ENCODE peak calls at places on chromosome 13, in six cellular contexts. Q is PC-3, C is upper lobe of right lung, P is Calu3, R is mucosa of descending colon, F is thoracic aorta. M is an unnamed sample.

GRCh38 chr13:40682449-40683240 is 16.2 kb upstream of the FOXO1 start:
- DNase-seq in C (no peak), R (no peak), P (no peak), F (no peak), Q (peak), M (no peak)

GRCh38 chr13:80840313-80840976 is 499.5 kb upstream of the SPRY2 start:
- DNase-seq in Q (peak), C (no peak), F (no peak), P (no peak), R (no peak), M (no peak)

GRCh38 chr13:79090552-79091159 is 315.4 kb downstream of the RBM26 start:
- DNase-seq in R (no peak), C (no peak), Q (no peak), F (no peak), P (no peak), M (no peak)

GRCh38 chr13:44843403-44843802 is 145.9 kb downstream of the NUFIP1 start:
- DNase-seq in R (no peak), Q (no peak), P (no peak), C (no peak), F (no peak), M (no peak)

GRCh38 chr13:46152627-46153328 is 29.2 kb downstream of the LCP1 start:
- DNase-seq in R (no peak), P (no peak), C (no peak), Q (no peak), F (no peak), M (no peak)

GRCh38 chr13:31846182-31846938 is 107.0 kb downstream of the RXFP2 start:
- DNase-seq in C (peak), P (peak), Q (peak), R (peak), F (peak), M (peak)

GRCh38 chr13:99969934-99970760 is 1.4 kb downstream of the ZIC5 start:
- DNase-seq in Q (no peak), C (no peak), F (no peak), R (no peak), P (peak), M (no peak)

GRCh38 chr13:30807392-30807791 is 72.0 kb downstream of the ALOX5AP start:
- DNase-seq in R (no peak), F (no peak), P (no peak), Q (no peak), C (no peak), M (no peak)

GRCh38 chr13:46577656-46578589 is 25.0 kb downstream of the LRCH1 start:
- DNase-seq in R (no peak), Q (no peak), P (no peak), C (no peak), F (no peak), M (no peak)

GRCh38 chr13:43776680-43777079 is 10.1 kb downstream of the ENOX1 start:
- DNase-seq in C (no peak), R (no peak), F (no peak), Q (no peak), P (no peak), M (no peak)

GRCh38 chr13:42420304-42420703 is 148.4 kb downstream of the AKAP11 start:
- DNase-seq in F (no peak), Q (no peak), R (no peak), C (no peak), P (no peak), M (no peak)

GRCh38 chr13:45205124-45205523 is 4.3 kb upstream of the KCTD4 start:
- DNase-seq in Q (no peak), R (no peak), C (no peak), P (no peak), F (no peak), M (no peak)

GRCh38 chr13:98879965-98880364 is 97.9 kb downstream of the DOCK9 start:
- DNase-seq in R (no peak), P (no peak), C (no peak), F (no peak), Q (no peak), M (no peak)

GRCh38 chr13:50672025-50672424 is 171.5 kb downstream of the DLEU7 start:
- DNase-seq in F (no peak), C (no peak), R (no peak), Q (peak), P (peak), M (no peak)
- TF ChIP-seq CTCF in F (no peak), C (no peak), R (no peak), Q (no peak), P (no peak), M (no peak)

DNA sequence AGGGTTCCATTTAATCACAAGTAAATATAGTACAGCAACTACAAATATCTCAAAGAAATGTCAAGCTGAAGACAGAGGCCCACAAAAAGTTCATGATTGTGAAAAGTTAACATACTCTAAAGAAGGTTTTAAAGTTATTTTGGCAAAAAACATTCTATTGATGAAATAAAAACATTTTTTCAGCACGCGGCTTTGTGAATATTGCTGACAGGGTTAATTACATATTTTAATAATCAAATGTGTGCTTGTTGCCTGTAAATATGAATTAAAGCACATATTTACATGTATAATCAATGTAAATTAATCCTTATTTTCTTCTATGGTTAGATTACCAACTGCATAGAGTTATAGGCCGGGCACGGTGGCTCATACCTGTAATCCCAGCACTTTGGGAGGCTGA is 328.1 kb downstream of the MZT1 start:
- DNase-seq in R (no peak), C (no peak), Q (no peak), P (no peak), F (no peak), M (no peak)
- TF ChIP-seq CTCF in R (no peak), C (no peak), Q (no peak), P (no peak), F (no peak), M (no peak)

GRCh38 chr13:105220063-105220462 is 1315.4 kb downstream of the EFNB2 start:
- DNase-seq in Q (no peak), F (no peak), R (no peak), C (no peak), P (no peak), M (no peak)
- TF ChIP-seq CTCF in Q (no peak), F (no peak), R (no peak), C (no peak), P (no peak), M (no peak)

DNA sequence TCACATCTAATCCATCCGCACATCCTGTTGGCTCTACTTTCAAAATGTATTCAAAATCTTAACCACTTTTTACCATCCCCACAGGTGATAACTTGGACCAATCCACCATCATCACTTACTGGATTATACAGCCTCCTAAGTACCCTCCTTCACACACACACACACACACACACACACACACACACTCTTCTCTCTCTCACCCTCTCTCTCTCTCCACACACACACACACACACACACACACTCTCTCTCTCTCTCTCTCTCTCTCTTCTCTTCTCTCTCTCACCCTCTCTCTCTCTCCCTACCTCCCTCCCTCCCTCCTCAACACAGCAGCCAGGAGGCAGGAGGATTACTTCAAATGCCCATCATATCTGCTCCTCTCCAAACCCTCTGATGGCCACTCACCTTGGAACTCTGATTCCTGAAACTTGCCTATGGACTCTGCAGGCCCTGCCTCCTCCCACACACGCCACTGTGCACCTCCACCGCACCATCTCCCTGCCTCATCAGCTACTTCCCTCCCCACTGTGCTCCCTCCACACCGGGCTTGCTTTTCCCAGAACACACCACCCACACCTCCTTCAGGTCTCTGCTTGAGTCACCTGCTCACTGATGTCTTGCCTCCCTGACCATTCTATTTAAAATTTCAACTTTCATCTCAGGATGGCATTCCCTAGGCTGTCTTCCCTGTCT is 39.7 kb downstream of the RCBTB2 start:
- DNase-seq in R (no peak), C (no peak), P (no peak), F (no peak), Q (no peak), M (no peak)
- TF ChIP-seq CTCF in R (no peak), C (no peak), P (no peak), F (no peak), Q (no peak), M (no peak)

DNA sequence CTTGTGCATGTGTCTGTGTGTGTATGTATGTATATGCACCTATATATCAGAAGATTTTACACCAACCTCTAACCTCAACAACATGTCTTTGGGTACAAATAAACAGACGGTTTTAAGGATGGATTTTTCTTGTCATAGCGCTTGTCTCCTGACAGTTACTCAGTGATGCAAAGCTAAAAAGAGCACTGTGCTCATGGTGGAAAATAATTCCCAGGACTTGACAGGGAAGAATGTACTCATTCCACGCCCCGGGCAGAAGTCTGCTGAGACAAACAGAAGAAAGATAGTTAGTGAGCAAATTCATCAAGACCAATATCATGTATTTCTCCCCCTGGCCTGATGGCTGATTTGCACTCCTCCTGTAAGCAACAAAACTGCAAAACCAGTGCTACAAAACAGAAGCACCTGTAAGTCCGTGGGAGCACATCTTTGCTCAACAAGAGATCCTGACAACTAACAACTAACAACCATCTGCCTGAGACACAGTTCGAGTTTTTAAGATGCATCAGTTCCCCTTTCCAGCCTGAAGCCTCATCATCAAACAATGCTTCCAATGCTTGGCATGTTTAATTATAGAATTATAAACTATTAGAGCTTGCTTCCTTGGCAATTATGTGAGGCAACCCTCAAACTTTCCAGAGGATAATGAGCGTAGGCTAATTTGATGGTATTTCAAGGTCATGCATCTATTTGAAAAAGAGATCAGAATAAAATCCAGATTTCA is 812.7 kb upstream of the MIR17HG start:
- DNase-seq in F (no peak), P (no peak), R (no peak), C (no peak), Q (no peak), M (no peak)
- TF ChIP-seq CTCF in F (no peak), P (no peak), R (no peak), C (no peak), Q (no peak), M (no peak)

M was measured in mesothelial cell of epicardium.